ENCODE peak calls at places on chromosomes 3 and 15, in four cellular contexts. One of them, this sample, is unnamed.

GRCh38 chr3:120028271-120029047 is 65.8 kb downstream of the GSK3B start:
- DNase-seq in GM12878: no peak
- DNase-seq in HepG2: no peak
- DNase-seq in SK-N-SH: no peak
- DNase-seq in this sample: no peak

GRCh38 chr3:159260049-159260662 is 458.3 kb downstream of the MFSD1 start:
- DNase-seq in GM12878: no peak
- DNase-seq in HepG2: peak
- DNase-seq in SK-N-SH: peak
- DNase-seq in this sample: peak

GRCh38 chr3:58164199-58164879 is 46.4 kb downstream of the DNASE1L3 start:
- DNase-seq in GM12878: no peak
- DNase-seq in HepG2: no peak
- DNase-seq in SK-N-SH: peak
- DNase-seq in this sample: no peak

GRCh38 chr3:160538906-160539305 is 26.5 kb downstream of the KPNA4 start:
- DNase-seq in GM12878: no peak
- DNase-seq in HepG2: no peak
- DNase-seq in SK-N-SH: no peak
- DNase-seq in this sample: no peak

GRCh38 chr15:52010633-52011595 is 8.1 kb upstream of the MAPK6 start:
- DNase-seq in GM12878: peak
- DNase-seq in HepG2: peak
- DNase-seq in SK-N-SH: no peak
- DNase-seq in this sample: no peak

GRCh38 chr3:7144696-7145308 is 283.9 kb downstream of the GRM7 start:
- DNase-seq in GM12878: no peak
- DNase-seq in HepG2: peak
- DNase-seq in SK-N-SH: peak
- DNase-seq in this sample: peak

GRCh38 chr15:68631621-68632051 is 52.8 kb downstream of the CORO2B start:
- DNase-seq in GM12878: no peak
- DNase-seq in HepG2: no peak
- DNase-seq in SK-N-SH: no peak
- DNase-seq in this sample: no peak

GRCh38 chr15:41585140-41586047 is 26.4 kb downstream of the TYRO3 start:
- DNase-seq in GM12878: no peak
- DNase-seq in HepG2: no peak
- DNase-seq in SK-N-SH: peak
- DNase-seq in this sample: no peak

GRCh38 chr3:32176989-32177701 is 61.3 kb upstream of the CMTM8 start:
- DNase-seq in GM12878: peak
- DNase-seq in HepG2: peak
- DNase-seq in SK-N-SH: peak
- DNase-seq in this sample: peak

GRCh38 chr3:52232279-52233107 is 6.5 kb downstream of the TWF2 start:
- DNase-seq in GM12878: no peak
- DNase-seq in HepG2: no peak
- DNase-seq in SK-N-SH: no peak
- DNase-seq in this sample: no peak

GRCh38 chr3:197746801-197747237 is 2.9 kb upstream of the FYTTD1 start:
- DNase-seq in GM12878: no peak
- DNase-seq in HepG2: no peak
- DNase-seq in SK-N-SH: no peak
- DNase-seq in this sample: peak

GRCh38 chr15:88243895-88244787 is 12.4 kb downstream of the NTRK3 start:
- DNase-seq in GM12878: no peak
- DNase-seq in HepG2: peak
- DNase-seq in SK-N-SH: peak
- DNase-seq in this sample: peak

GRCh38 chr3:71724584-71725278 is 471 bp downstream of the EIF4E3 start:
- DNase-seq in GM12878: no peak
- DNase-seq in HepG2: no peak
- DNase-seq in SK-N-SH: peak
- DNase-seq in this sample: no peak

GRCh38 chr3:194730369-194730768 is 44.7 kb downstream of the FAM43A start:
- DNase-seq in GM12878: no peak
- DNase-seq in HepG2: no peak
- DNase-seq in SK-N-SH: no peak
- DNase-seq in this sample: no peak

GRCh38 chr3:175748087-175748732 is 889.1 kb downstream of the NAALADL2 start:
- DNase-seq in GM12878: no peak
- DNase-seq in HepG2: no peak
- DNase-seq in SK-N-SH: no peak
- DNase-seq in this sample: no peak

GRCh38 chr15:60589253-60589652 is 110.3 kb upstream of the ICE2 start:
- DNase-seq in GM12878: no peak
- DNase-seq in HepG2: no peak
- DNase-seq in SK-N-SH: no peak
- DNase-seq in this sample: no peak

GRCh38 chr3:127081001-127081720 is 98.2 kb downstream of the PLXNA1 start:
- DNase-seq in GM12878: no peak
- DNase-seq in HepG2: no peak
- DNase-seq in SK-N-SH: no peak
- DNase-seq in this sample: no peak

GRCh38 chr15:87557871-87558270 is 698.7 kb downstream of the NTRK3 start:
- DNase-seq in GM12878: no peak
- DNase-seq in HepG2: no peak
- DNase-seq in SK-N-SH: no peak
- DNase-seq in this sample: no peak

GRCh38 chr15:43095243-43095642 is 10.6 kb downstream of the UBR1 start:
- DNase-seq in GM12878: no peak
- DNase-seq in HepG2: no peak
- DNase-seq in SK-N-SH: no peak
- DNase-seq in this sample: peak

GRCh38 chr3:37054370-37054769 is 61.1 kb downstream of the MLH1 start:
- DNase-seq in GM12878: peak
- DNase-seq in HepG2: no peak
- DNase-seq in SK-N-SH: no peak
- DNase-seq in this sample: peak

GRCh38 chr3:1699361-1699920 is 399.2 kb upstream of the CNTN4 start:
- DNase-seq in GM12878: no peak
- DNase-seq in HepG2: no peak
- DNase-seq in SK-N-SH: no peak
- DNase-seq in this sample: no peak

GRCh38 chr15:58057559-58057958 is 8.0 kb downstream of the ALDH1A2 start:
- DNase-seq in GM12878: no peak
- DNase-seq in HepG2: no peak
- DNase-seq in SK-N-SH: no peak
- DNase-seq in this sample: peak

GRCh38 chr15:48925714-48926223 is 38.0 kb downstream of the SHC4 start:
- DNase-seq in GM12878: no peak
- DNase-seq in HepG2: peak
- DNase-seq in SK-N-SH: peak
- DNase-seq in this sample: peak

GRCh38 chr3:66567066-66567465 is 66.2 kb upstream of the LRIG1 start:
- DNase-seq in GM12878: no peak
- DNase-seq in HepG2: no peak
- DNase-seq in SK-N-SH: no peak
- DNase-seq in this sample: no peak

GRCh38 chr15:27059610-27060202 is 88.7 kb downstream of the GABRG3 start:
- DNase-seq in GM12878: no peak
- DNase-seq in HepG2: peak
- DNase-seq in SK-N-SH: peak
- DNase-seq in this sample: peak

GRCh38 chr15:98160236-98160635 is 199.7 kb downstream of the ARRDC4 start:
- DNase-seq in GM12878: no peak
- DNase-seq in HepG2: no peak
- DNase-seq in SK-N-SH: no peak
- DNase-seq in this sample: no peak

GRCh38 chr3:121730940-121731687 is 18.4 kb downstream of the GOLGB1 start:
- DNase-seq in GM12878: no peak
- DNase-seq in HepG2: no peak
- DNase-seq in SK-N-SH: no peak
- DNase-seq in this sample: no peak

GRCh38 chr3:4399476-4399875 is 67.6 kb downstream of the SUMF1 start:
- DNase-seq in GM12878: no peak
- DNase-seq in HepG2: no peak
- DNase-seq in SK-N-SH: no peak
- DNase-seq in this sample: no peak

GRCh38 chr3:126402178-126402577 is 7.5 kb downstream of the CFAP100 start:
- DNase-seq in GM12878: no peak
- DNase-seq in HepG2: no peak
- DNase-seq in SK-N-SH: no peak
- DNase-seq in this sample: no peak

GRCh38 chr3:133547432-133548041 is 25.9 kb upstream of the CDV3 start:
- DNase-seq in GM12878: no peak
- DNase-seq in HepG2: peak
- DNase-seq in SK-N-SH: no peak
- DNase-seq in this sample: no peak

GRCh38 chr3:180531303-180532278 is 70.4 kb upstream of the TTC14 start:
- DNase-seq in GM12878: no peak
- DNase-seq in HepG2: no peak
- DNase-seq in SK-N-SH: no peak
- DNase-seq in this sample: no peak

GRCh38 chr3:50381315-50381714 is 22.0 kb upstream of the TMEM115 start:
- DNase-seq in GM12878: no peak
- DNase-seq in HepG2: no peak
- DNase-seq in SK-N-SH: peak
- DNase-seq in this sample: no peak

GRCh38 chr3:50382271-50382670 is 22.9 kb upstream of the TMEM115 start:
- DNase-seq in GM12878: no peak
- DNase-seq in HepG2: no peak
- DNase-seq in SK-N-SH: no peak
- DNase-seq in this sample: no peak

GRCh38 chr3:50380375-50381085 is 21.2 kb upstream of the TMEM115 start:
- DNase-seq in GM12878: no peak
- DNase-seq in HepG2: no peak
- DNase-seq in SK-N-SH: peak
- DNase-seq in this sample: no peak

GRCh38 chr3:50385741-50386140 is 26.4 kb upstream of the TMEM115 start:
- DNase-seq in GM12878: no peak
- DNase-seq in HepG2: no peak
- DNase-seq in SK-N-SH: no peak
- DNase-seq in this sample: no peak

DNA sequence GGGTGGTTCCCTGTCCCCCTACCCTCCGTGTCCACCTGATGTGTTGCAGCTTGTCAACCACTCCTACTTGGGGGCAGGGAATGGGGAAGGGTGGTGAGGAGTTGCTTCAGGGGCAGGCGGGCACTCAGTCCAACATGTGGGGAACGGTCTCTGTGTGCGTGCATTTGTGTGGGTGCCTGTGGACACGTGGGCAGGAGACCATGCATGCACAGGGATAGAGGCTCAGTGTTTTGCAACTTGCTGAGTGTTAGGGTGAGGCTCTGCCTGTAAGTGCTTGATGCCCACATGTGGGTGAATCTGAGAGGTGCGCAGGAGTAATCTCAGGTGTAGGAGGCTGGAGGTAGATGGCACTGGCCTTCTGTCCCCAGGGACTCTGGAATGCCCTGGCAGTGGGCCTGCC is 24.4 kb upstream of the TMEM115 start:
- DNase-seq in GM12878: no peak
- DNase-seq in HepG2: no peak
- DNase-seq in SK-N-SH: no peak
- DNase-seq in this sample: no peak
- TF ChIP-seq NFIC in GM12878: no peak
- TF ChIP-seq NFIC in HepG2: no peak
- TF ChIP-seq NFIC in SK-N-SH: no peak
- TF ChIP-seq NFIC in this sample: no peak

GRCh38 chr3:16510620-16511319 is 2.7 kb downstream of the RFTN1 start:
- DNase-seq in GM12878: no peak
- DNase-seq in HepG2: no peak
- DNase-seq in SK-N-SH: no peak
- DNase-seq in this sample: no peak

GRCh38 chr3:16509721-16510619 is 3.5 kb downstream of the RFTN1 start:
- DNase-seq in GM12878: no peak
- DNase-seq in HepG2: no peak
- DNase-seq in SK-N-SH: no peak
- DNase-seq in this sample: no peak

GRCh38 chr3:16513141-16514020 is at the start of gene RFTN1:
- DNase-seq in GM12878: no peak
- DNase-seq in HepG2: no peak
- DNase-seq in SK-N-SH: peak
- DNase-seq in this sample: no peak

GRCh38 chr3:16512435-16513140 is 911 bp downstream of the RFTN1 start:
- DNase-seq in GM12878: no peak
- DNase-seq in HepG2: no peak
- DNase-seq in SK-N-SH: peak
- DNase-seq in this sample: no peak

GRCh38 chr3:16511561-16512434 is 1.7 kb downstream of the RFTN1 start:
- DNase-seq in GM12878: peak
- DNase-seq in HepG2: no peak
- DNase-seq in SK-N-SH: no peak
- DNase-seq in this sample: no peak
- TF ChIP-seq NFIC in GM12878: no peak
- TF ChIP-seq NFIC in HepG2: no peak
- TF ChIP-seq NFIC in SK-N-SH: peak
- TF ChIP-seq NFIC in this sample: no peak

DNA sequence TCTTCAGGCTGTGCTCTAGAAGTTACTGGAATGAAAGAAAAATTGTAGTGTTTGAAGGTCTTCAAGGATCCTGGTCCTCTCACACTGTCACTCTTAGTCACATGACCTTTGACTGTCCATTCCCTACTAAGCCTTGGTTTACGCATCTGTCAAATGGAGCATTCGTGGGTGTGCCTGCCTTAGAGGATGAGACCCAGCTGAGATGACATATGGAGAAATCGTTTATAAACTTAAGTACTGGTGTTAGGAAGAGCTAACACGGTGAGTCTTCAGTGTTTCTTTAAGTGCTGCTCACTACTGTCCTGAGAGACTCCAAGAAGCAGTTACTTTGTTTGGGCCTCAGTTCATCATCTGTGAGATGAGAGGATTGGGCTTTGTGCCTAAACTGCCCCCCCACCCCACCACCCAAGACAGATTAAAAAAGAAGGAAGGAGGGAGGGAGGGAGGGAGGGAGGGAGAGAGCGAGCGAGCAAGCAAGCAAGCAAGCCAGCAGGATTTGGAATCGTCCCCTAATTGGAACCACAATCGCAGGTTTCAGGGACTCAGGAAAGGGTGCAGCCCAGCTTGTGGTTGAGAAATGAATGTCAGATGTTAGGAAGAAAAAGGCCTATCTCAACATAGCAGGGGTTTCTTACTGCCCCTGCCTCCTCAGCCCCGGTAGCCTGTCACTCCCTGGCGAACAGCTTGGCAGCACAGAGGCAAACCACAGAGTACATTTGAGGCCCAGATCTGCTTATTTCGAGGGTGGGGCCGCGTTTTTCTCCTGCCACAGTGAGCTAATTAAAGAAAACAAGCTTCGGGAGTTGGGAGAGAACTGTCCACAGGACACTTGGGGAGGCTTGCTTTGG is 32.7 kb downstream of the SMAD3 start:
- DNase-seq in GM12878: no peak
- DNase-seq in HepG2: no peak
- DNase-seq in SK-N-SH: no peak
- DNase-seq in this sample: peak
- TF ChIP-seq NFIC in GM12878: no peak
- TF ChIP-seq NFIC in HepG2: no peak
- TF ChIP-seq NFIC in SK-N-SH: peak
- TF ChIP-seq NFIC in this sample: peak

DNA sequence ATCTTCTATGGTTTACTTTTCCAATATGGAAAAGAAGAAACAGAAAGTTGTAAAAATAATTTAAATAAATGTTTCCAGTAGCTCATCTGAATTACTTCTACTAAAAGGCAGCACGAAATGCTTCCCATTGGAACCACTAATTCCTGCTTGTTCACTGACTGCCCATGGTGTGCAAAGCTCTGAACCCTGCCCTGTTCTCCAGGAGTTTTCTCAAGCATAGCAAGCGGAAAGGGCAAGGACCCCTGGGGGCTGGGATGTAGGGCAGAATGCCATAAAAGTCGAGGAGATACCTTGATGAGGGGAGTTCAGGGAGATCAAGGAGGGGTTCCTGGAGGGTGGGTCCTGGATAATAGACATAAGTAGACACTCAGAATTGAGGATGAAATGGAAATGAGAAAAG is 35.3 kb upstream of the BNC1 start:
- DNase-seq in GM12878: no peak
- DNase-seq in HepG2: no peak
- DNase-seq in SK-N-SH: no peak
- DNase-seq in this sample: no peak
- TF ChIP-seq NFIC in GM12878: no peak
- TF ChIP-seq NFIC in HepG2: no peak
- TF ChIP-seq NFIC in SK-N-SH: no peak
- TF ChIP-seq NFIC in this sample: no peak